ENCODE peak calls at places on chromosomes 16 and 17, in eight cellular contexts. One of them, this sample, is unnamed. For H3K4me1, the result is how much of the 10 kb centered on the place peaks cover.

GRCh38 chr16:87199379-87199778 is 117.8 kb downstream of the C16orf95 start:
- DNase-seq in A549: no peak
- DNase-seq in Panc1: no peak
- DNase-seq in HepG2: no peak
- DNase-seq in K562: no peak
- DNase-seq in GM12878: no peak
- DNase-seq in SK-N-SH: no peak
- DNase-seq in HCT116: no peak
- DNase-seq in this sample: no peak

GRCh38 chr17:7184091-7184488 is 4.9 kb upstream of the ASGR1 start:
- DNase-seq in GM12878: no peak
- DNase-seq in HepG2: peak
- DNase-seq in A549: no peak
- DNase-seq in SK-N-SH: no peak
- DNase-seq in K562: no peak
- DNase-seq in HCT116: no peak
- DNase-seq in Panc1: no peak
- DNase-seq in this sample: no peak

GRCh38 chr17:47962901-47963300 is 5.2 kb upstream of the PRR15L start:
- DNase-seq in GM12878: no peak
- DNase-seq in SK-N-SH: no peak
- DNase-seq in A549: no peak
- DNase-seq in Panc1: no peak
- DNase-seq in K562: no peak
- DNase-seq in HCT116: no peak
- DNase-seq in HepG2: no peak
- DNase-seq in this sample: no peak

GRCh38 chr16:49455181-49455990 is 81.8 kb downstream of the C16orf78 start:
- DNase-seq in HepG2: no peak
- DNase-seq in Panc1: no peak
- DNase-seq in HCT116: no peak
- DNase-seq in A549: no peak
- DNase-seq in SK-N-SH: no peak
- DNase-seq in GM12878: no peak
- DNase-seq in K562: no peak
- DNase-seq in this sample: no peak

GRCh38 chr17:12282056-12282455 is 261.4 kb downstream of the MAP2K4 start:
- DNase-seq in GM12878: no peak
- DNase-seq in SK-N-SH: no peak
- DNase-seq in A549: peak
- DNase-seq in HepG2: no peak
- DNase-seq in Panc1: no peak
- DNase-seq in K562: no peak
- DNase-seq in HCT116: no peak
- DNase-seq in this sample: no peak

GRCh38 chr17:74890554-74890953 is 2.9 kb downstream of the FADS6 start:
- DNase-seq in Panc1: no peak
- DNase-seq in HCT116: no peak
- DNase-seq in SK-N-SH: no peak
- DNase-seq in GM12878: no peak
- DNase-seq in K562: no peak
- DNase-seq in HepG2: no peak
- DNase-seq in A549: no peak
- DNase-seq in this sample: no peak

GRCh38 chr16:19380316-19380715 is 37.4 kb upstream of the TMC5 start:
- DNase-seq in A549: no peak
- DNase-seq in Panc1: no peak
- DNase-seq in HepG2: no peak
- DNase-seq in K562: no peak
- DNase-seq in GM12878: no peak
- DNase-seq in SK-N-SH: no peak
- DNase-seq in HCT116: no peak
- DNase-seq in this sample: no peak

GRCh38 chr16:49598386-49599170 is 225.0 kb downstream of the C16orf78 start:
- DNase-seq in A549: no peak
- DNase-seq in SK-N-SH: no peak
- DNase-seq in HepG2: no peak
- DNase-seq in K562: no peak
- DNase-seq in GM12878: peak
- DNase-seq in HCT116: no peak
- DNase-seq in Panc1: no peak
- DNase-seq in this sample: no peak

GRCh38 chr16:49112754-49113153 is 168.9 kb downstream of the CBLN1 start:
- DNase-seq in SK-N-SH: peak
- DNase-seq in A549: no peak
- DNase-seq in GM12878: no peak
- DNase-seq in Panc1: no peak
- DNase-seq in HepG2: no peak
- DNase-seq in HCT116: no peak
- DNase-seq in K562: no peak
- DNase-seq in this sample: no peak

GRCh38 chr17:19244796-19245195 is 7.6 kb downstream of the EPN2 start:
- DNase-seq in HepG2: no peak
- DNase-seq in K562: no peak
- DNase-seq in Panc1: no peak
- DNase-seq in GM12878: no peak
- DNase-seq in A549: no peak
- DNase-seq in HCT116: no peak
- DNase-seq in SK-N-SH: no peak
- DNase-seq in this sample: no peak

GRCh38 chr17:47704116-47704515 is 10.2 kb downstream of the TBKBP1 start:
- DNase-seq in HCT116: no peak
- DNase-seq in GM12878: no peak
- DNase-seq in HepG2: no peak
- DNase-seq in SK-N-SH: no peak
- DNase-seq in K562: no peak
- DNase-seq in Panc1: no peak
- DNase-seq in A549: no peak
- DNase-seq in this sample: peak

GRCh38 chr16:83054302-83054701 is 427.5 kb downstream of the CDH13 start:
- DNase-seq in Panc1: no peak
- DNase-seq in A549: no peak
- DNase-seq in GM12878: no peak
- DNase-seq in HepG2: no peak
- DNase-seq in K562: no peak
- DNase-seq in SK-N-SH: no peak
- DNase-seq in HCT116: no peak
- DNase-seq in this sample: no peak

GRCh38 chr17:27091043-27091497 is 202.8 kb upstream of the WSB1 start:
- DNase-seq in K562: peak
- DNase-seq in HepG2: no peak
- DNase-seq in HCT116: no peak
- DNase-seq in A549: no peak
- DNase-seq in Panc1: no peak
- DNase-seq in GM12878: no peak
- DNase-seq in SK-N-SH: no peak
- DNase-seq in this sample: no peak

GRCh38 chr16:68345958-68346635 is 35.3 kb downstream of the PRMT7 start:
- DNase-seq in SK-N-SH: peak
- DNase-seq in Panc1: no peak
- DNase-seq in K562: no peak
- DNase-seq in HepG2: no peak
- DNase-seq in GM12878: no peak
- DNase-seq in HCT116: no peak
- DNase-seq in A549: no peak
- DNase-seq in this sample: no peak

GRCh38 chr17:8162232-8162996 is at the start of gene VAMP2:
- DNase-seq in SK-N-SH: peak
- DNase-seq in A549: peak
- DNase-seq in GM12878: no peak
- DNase-seq in HCT116: no peak
- DNase-seq in HepG2: no peak
- DNase-seq in K562: peak
- DNase-seq in Panc1: no peak
- DNase-seq in this sample: peak

GRCh38 chr17:46193246-46193625 is at the start of gene KANSL1:
- DNase-seq in A549: peak
- DNase-seq in HCT116: peak
- DNase-seq in GM12878: no peak
- DNase-seq in HepG2: peak
- DNase-seq in K562: peak
- DNase-seq in Panc1: no peak
- DNase-seq in SK-N-SH: peak
- DNase-seq in this sample: peak

GRCh38 chr16:609316-609715 is 19.4 kb downstream of the RAB40C start:
- DNase-seq in K562: no peak
- DNase-seq in Panc1: no peak
- DNase-seq in SK-N-SH: no peak
- DNase-seq in GM12878: no peak
- DNase-seq in HCT116: no peak
- DNase-seq in HepG2: no peak
- DNase-seq in A549: no peak
- DNase-seq in this sample: no peak
- H3K27ac ChIP-seq in K562: no peak
- H3K27ac ChIP-seq in Panc1: no peak
- H3K27ac ChIP-seq in SK-N-SH: no peak
- H3K27ac ChIP-seq in GM12878: no peak
- H3K27ac ChIP-seq in HCT116: no peak
- H3K27ac ChIP-seq in HepG2: no peak
- H3K27ac ChIP-seq in A549: no peak
- H3K27ac ChIP-seq in this sample: no peak

DNA sequence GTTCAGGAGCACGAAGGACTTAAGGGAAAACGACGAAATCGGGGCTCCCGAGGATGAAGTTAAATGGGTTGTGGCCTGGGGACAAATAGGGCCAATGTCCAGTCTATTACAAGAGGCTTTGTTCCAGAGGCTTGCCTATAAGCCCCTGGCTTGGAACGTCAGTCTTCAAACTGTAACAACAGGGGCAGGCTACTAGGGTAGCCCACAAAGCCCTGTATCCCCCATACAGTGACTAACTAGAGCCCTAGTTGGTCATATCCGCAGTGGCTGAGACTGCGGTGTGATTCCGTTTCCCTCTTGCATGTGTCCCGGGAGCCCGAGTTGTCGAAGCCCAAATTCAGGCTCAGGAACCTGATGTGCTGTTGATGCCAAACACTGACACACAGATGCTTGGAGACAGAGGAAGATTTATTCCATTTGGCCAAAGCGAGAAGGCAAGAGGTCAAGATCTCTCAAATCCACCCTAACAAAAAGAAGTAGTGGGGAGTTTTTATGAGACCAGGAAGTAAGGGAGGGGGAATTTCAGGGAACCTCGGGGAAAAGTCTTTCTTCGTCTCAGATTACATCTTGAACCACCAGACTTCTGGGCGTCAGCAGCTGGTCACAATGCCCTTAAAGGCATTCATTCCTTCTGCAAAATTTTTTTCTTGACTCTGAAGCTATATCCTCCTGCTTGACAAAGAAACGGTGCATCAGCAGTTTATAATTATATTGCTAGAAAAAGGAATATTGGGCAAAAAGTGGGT is 760 bp downstream of the SLFN5 start:
- DNase-seq in SK-N-SH: peak
- DNase-seq in HepG2: no peak
- DNase-seq in Panc1: no peak
- DNase-seq in HCT116: no peak
- DNase-seq in GM12878: no peak
- DNase-seq in K562: no peak
- DNase-seq in A549: peak
- DNase-seq in this sample: peak
- TF ChIP-seq REST in SK-N-SH: peak
- TF ChIP-seq REST in HepG2: no peak
- TF ChIP-seq REST in Panc1: no peak
- TF ChIP-seq REST in HCT116: no peak
- TF ChIP-seq REST in GM12878: no peak
- TF ChIP-seq REST in K562: no peak
- TF ChIP-seq REST in A549: no peak
- TF ChIP-seq REST in this sample: no peak

GRCh38 chr17:29157310-29157709 is 22.9 kb downstream of the MYO18A start:
- DNase-seq in A549: no peak
- DNase-seq in K562: no peak
- DNase-seq in Panc1: no peak
- DNase-seq in SK-N-SH: no peak
- DNase-seq in GM12878: no peak
- DNase-seq in HepG2: no peak
- DNase-seq in HCT116: no peak
- DNase-seq in this sample: no peak

GRCh38 chr17:29155966-29156338 is 24.2 kb downstream of the MYO18A start:
- DNase-seq in SK-N-SH: no peak
- DNase-seq in K562: no peak
- DNase-seq in GM12878: no peak
- DNase-seq in Panc1: no peak
- DNase-seq in HCT116: no peak
- DNase-seq in A549: no peak
- DNase-seq in HepG2: no peak
- DNase-seq in this sample: peak

GRCh38 chr17:29158096-29158495 is 22.1 kb downstream of the MYO18A start:
- DNase-seq in HepG2: no peak
- DNase-seq in GM12878: no peak
- DNase-seq in SK-N-SH: no peak
- DNase-seq in Panc1: no peak
- DNase-seq in HCT116: no peak
- DNase-seq in K562: no peak
- DNase-seq in A549: no peak
- DNase-seq in this sample: no peak

GRCh38 chr17:29155235-29155965 is 24.8 kb downstream of the MYO18A start:
- DNase-seq in Panc1: no peak
- DNase-seq in A549: peak
- DNase-seq in HCT116: peak
- DNase-seq in SK-N-SH: peak
- DNase-seq in K562: peak
- DNase-seq in GM12878: no peak
- DNase-seq in HepG2: peak
- DNase-seq in this sample: no peak

GRCh38 chr17:29156781-29157180 is 23.4 kb downstream of the MYO18A start:
- DNase-seq in SK-N-SH: no peak
- DNase-seq in GM12878: no peak
- DNase-seq in HCT116: no peak
- DNase-seq in HepG2: no peak
- DNase-seq in K562: no peak
- DNase-seq in Panc1: no peak
- DNase-seq in A549: no peak
- DNase-seq in this sample: no peak
- H3K4me1 ChIP-seq in SK-N-SH: under half
- H3K4me1 ChIP-seq in GM12878: under half
- H3K4me1 ChIP-seq in HCT116: half or more
- H3K4me1 ChIP-seq in HepG2: half or more
- H3K4me1 ChIP-seq in K562: under half
- H3K4me1 ChIP-seq in Panc1: half or more
- H3K4me1 ChIP-seq in A549: half or more
- H3K4me1 ChIP-seq in this sample: under half

DNA sequence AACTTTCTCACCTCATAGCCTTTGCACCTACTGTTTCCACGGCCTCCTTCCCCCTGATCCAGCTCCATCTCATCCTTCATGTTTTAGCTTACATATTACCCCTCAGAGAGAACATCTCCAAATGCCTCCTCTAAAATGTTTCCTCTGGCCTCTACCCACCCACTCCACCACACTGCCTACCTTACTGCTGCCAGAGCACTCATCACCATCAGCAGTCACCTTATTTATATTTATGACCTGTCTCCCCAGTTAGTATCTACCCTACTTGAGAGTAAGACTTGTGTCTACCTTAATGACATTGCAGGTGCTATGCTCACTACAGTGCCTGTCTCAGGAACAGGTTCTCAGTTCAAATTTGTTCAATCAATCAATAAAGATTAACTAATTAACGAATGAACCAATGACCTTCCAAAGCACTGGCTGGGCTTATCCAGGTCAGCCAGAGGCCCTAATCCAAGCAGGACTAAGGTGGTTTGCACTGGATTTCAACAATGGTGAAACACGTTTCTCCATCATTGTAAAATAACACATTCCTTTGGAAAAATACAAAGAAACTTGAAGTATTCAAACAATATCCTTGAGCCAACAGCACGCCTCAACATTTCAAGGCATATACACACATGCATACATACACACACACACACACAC is 41.1 kb downstream of the AMFR start:
- DNase-seq in HepG2: no peak
- DNase-seq in HCT116: no peak
- DNase-seq in K562: no peak
- DNase-seq in Panc1: no peak
- DNase-seq in SK-N-SH: no peak
- DNase-seq in A549: no peak
- DNase-seq in GM12878: no peak
- DNase-seq in this sample: no peak
- H3K27ac ChIP-seq in HepG2: no peak
- H3K27ac ChIP-seq in HCT116: no peak
- H3K27ac ChIP-seq in K562: no peak
- H3K27ac ChIP-seq in Panc1: no peak
- H3K27ac ChIP-seq in SK-N-SH: no peak
- H3K27ac ChIP-seq in A549: no peak
- H3K27ac ChIP-seq in GM12878: no peak
- H3K27ac ChIP-seq in this sample: no peak

This sample was measured in GM23338.